ENCODE peak calls at places on chromosomes 11 and 22, in five cellular contexts. W is esophagus muscularis mucosa; R is HL-60; P is CD8-positive, alpha-beta T cell; S is spleen. X is an unnamed sample.

GRCh38 chr11:101127699-101128570 is 1.7 kb downstream of the PGR start:
- DNase-seq in P (no peak), W (no peak), R (no peak), S (peak), X (peak)

GRCh38 chr11:61966673-61967176 is 709 bp downstream of the FTH1 start:
- DNase-seq in W (no peak), S (peak), R (no peak), P (peak), X (no peak)

GRCh38 chr11:61533039-61533375 is 24.5 kb downstream of the LRRC10B start:
- DNase-seq in R (no peak), P (no peak), S (no peak), W (no peak), X (no peak)

GRCh38 chr22:21448627-21449416 is 18.4 kb upstream of the TMEM191C start:
- DNase-seq in R (no peak), P (no peak), S (no peak), W (no peak), X (no peak)

GRCh38 chr11:118928870-118929495 is 3.3 kb upstream of the BCL9L start:
- DNase-seq in R (no peak), W (no peak), S (peak), P (no peak), X (no peak)

GRCh38 chr22:46233231-46233630 is 16.9 kb downstream of the CDPF1 start:
- DNase-seq in R (no peak), S (peak), P (no peak), W (no peak), X (no peak)

GRCh38 chr11:87778341-87778740 is 396.9 kb downstream of the RAB38 start:
- DNase-seq in R (no peak), S (no peak), P (no peak), W (no peak), X (no peak)

GRCh38 chr22:39427751-39428596 is 28.4 kb downstream of the TAB1 start:
- DNase-seq in R (no peak), S (peak), W (no peak), P (no peak), X (no peak)

GRCh38 chr11:17991799-17992433 is 20.9 kb downstream of the SERGEF start:
- DNase-seq in W (no peak), R (no peak), P (peak), S (no peak), X (peak)

GRCh38 chr11:115242982-115243381 is 261.2 kb downstream of the CADM1 start:
- DNase-seq in R (no peak), W (no peak), S (no peak), P (no peak), X (no peak)

GRCh38 chr22:23512348-23512705 is 67.8 kb downstream of the IGLL1 start:
- DNase-seq in P (no peak), R (no peak), S (no peak), W (no peak), X (no peak)

GRCh38 chr22:41521166-41521565 is 23.1 kb downstream of the POLR3H start:
- DNase-seq in P (no peak), W (no peak), S (no peak), R (no peak), X (no peak)

GRCh38 chr11:3106736-3107524 is 49.7 kb upstream of the CARS1 start:
- DNase-seq in P (no peak), R (no peak), S (no peak), W (no peak), X (no peak)

GRCh38 chr11:134270250-134270714 is 5.9 kb upstream of the GLB1L3 start:
- DNase-seq in S (no peak), P (no peak), R (no peak), W (no peak), X (no peak)

GRCh38 chr11:134275188-134275533 is 1.0 kb upstream of the GLB1L3 start:
- DNase-seq in R (no peak), W (no peak), S (no peak), P (no peak), X (no peak)

GRCh38 chr11:134272381-134273316 is 3.5 kb upstream of the GLB1L3 start:
- DNase-seq in W (no peak), P (peak), S (no peak), R (no peak), X (no peak)

GRCh38 chr11:134273317-134273712 is 2.9 kb upstream of the GLB1L3 start:
- DNase-seq in R (no peak), P (no peak), W (no peak), S (no peak), X (no peak)

GRCh38 chr11:134271978-134272377 is 4.2 kb upstream of the GLB1L3 start:
- DNase-seq in W (no peak), S (no peak), P (peak), R (no peak), X (no peak)
- TF ChIP-seq CTCF in W (no peak), S (no peak), P (no peak), R (no peak), X (no peak)

GRCh38 chr11:127966821-127967220 is 620.5 kb downstream of the ETS1 start:
- DNase-seq in P (no peak), W (no peak), S (no peak), R (no peak), X (no peak)

GRCh38 chr11:127965947-127966668 is 621.2 kb downstream of the ETS1 start:
- DNase-seq in W (no peak), S (no peak), P (no peak), R (no peak), X (no peak)

GRCh38 chr11:127962416-127962815 is 624.9 kb downstream of the ETS1 start:
- DNase-seq in R (no peak), P (no peak), S (no peak), W (no peak), X (no peak)
- TF ChIP-seq CTCF in R (no peak), P (no peak), S (no peak), W (no peak), X (no peak)

GRCh38 chr11:126485986-126486635 is 130.6 kb downstream of the ST3GAL4 start:
- DNase-seq in R (no peak), P (no peak), S (peak), W (no peak), X (no peak)

GRCh38 chr11:126487711-126488110 is 132.2 kb downstream of the ST3GAL4 start:
- DNase-seq in W (no peak), S (peak), R (no peak), P (no peak), X (no peak)

GRCh38 chr11:126484266-126484665 is 128.8 kb downstream of the ST3GAL4 start:
- DNase-seq in S (no peak), P (no peak), R (no peak), W (no peak), X (no peak)

GRCh38 chr11:126483796-126484195 is 128.3 kb downstream of the ST3GAL4 start:
- DNase-seq in W (no peak), R (no peak), S (peak), P (no peak), X (no peak)

GRCh38 chr11:126485021-126485781 is 129.7 kb downstream of the ST3GAL4 start:
- DNase-seq in P (no peak), S (peak), R (no peak), W (no peak), X (peak)
- TF ChIP-seq CTCF in P (no peak), S (no peak), R (no peak), W (no peak), X (no peak)

GRCh38 chr11:31797227-31798056 is 13.7 kb downstream of the PAX6 start:
- DNase-seq in P (no peak), R (no peak), W (peak), S (no peak), X (peak)

GRCh38 chr11:31796523-31797226 is 14.4 kb downstream of the PAX6 start:
- DNase-seq in P (no peak), R (no peak), S (no peak), W (peak), X (peak)

GRCh38 chr11:31799036-31799793 is 11.9 kb downstream of the PAX6 start:
- DNase-seq in P (no peak), S (no peak), R (no peak), W (peak), X (peak)

GRCh38 chr11:31799794-31800397 is 11.2 kb downstream of the PAX6 start:
- DNase-seq in P (no peak), R (no peak), W (peak), S (no peak), X (peak)

DNA sequence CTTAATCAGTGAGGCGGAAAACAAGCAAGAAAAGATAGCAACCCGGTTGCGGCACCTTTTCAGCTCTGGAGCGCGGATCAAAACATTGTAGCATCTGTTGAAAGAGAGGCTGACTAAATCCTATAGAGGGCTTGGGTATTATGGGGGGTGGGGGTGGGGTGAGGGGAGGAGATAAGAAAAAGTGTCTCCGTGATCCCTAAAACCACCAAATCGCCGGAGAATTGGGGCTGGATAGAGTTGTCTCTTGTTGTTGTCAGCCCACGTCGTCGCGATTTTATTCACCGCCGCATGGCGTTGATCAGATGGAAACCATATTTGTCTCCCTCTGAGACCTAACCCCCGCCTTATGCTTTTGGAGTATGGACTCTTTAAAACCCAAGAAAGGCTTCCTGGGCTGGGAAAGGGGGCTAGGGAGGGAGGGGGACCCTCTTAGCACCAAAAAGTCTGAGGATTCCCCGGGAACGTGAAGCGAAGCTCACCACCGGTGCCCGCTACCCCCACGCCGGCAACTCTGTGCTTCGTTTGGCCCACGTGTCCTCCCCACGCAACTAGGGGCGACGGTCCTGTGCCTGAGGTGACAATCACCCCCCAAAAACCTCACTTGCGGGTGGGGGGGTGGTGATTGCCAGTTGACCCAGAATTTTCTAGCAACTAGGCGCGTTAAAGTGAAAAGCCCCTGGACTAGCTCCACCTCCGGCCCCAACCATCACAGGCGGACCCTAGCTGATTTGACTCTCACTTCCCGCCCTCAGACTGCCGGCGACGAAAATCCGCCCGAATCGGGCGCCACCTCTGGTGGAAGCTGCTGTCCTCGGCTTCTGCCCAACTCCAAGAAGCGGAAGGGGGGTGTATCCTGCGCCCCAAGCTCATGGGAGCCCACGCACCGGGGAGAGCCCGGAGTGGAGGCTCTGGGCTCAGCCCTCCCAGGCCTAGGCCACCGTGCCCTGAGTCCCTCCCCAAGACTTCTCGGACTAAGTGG is 12.8 kb downstream of the PAX6 start:
- DNase-seq in S (peak), W (peak), R (no peak), P (no peak), X (peak)
- TF ChIP-seq CTCF in S (no peak), W (no peak), R (no peak), P (no peak), X (peak)

GRCh38 chr22:44436656-44437492 is 61.2 kb downstream of the RTL6 start:
- DNase-seq in R (no peak), W (no peak), S (peak), P (no peak), X (no peak)

GRCh38 chr22:44439356-44440223 is 58.4 kb downstream of the RTL6 start:
- DNase-seq in R (no peak), P (no peak), S (peak), W (no peak), X (no peak)

GRCh38 chr22:44438481-44439131 is 59.4 kb downstream of the RTL6 start:
- DNase-seq in P (no peak), R (no peak), W (no peak), S (peak), X (no peak)

GRCh38 chr22:44437493-44438015 is 60.5 kb downstream of the RTL6 start:
- DNase-seq in P (no peak), R (no peak), W (no peak), S (peak), X (no peak)

DNA sequence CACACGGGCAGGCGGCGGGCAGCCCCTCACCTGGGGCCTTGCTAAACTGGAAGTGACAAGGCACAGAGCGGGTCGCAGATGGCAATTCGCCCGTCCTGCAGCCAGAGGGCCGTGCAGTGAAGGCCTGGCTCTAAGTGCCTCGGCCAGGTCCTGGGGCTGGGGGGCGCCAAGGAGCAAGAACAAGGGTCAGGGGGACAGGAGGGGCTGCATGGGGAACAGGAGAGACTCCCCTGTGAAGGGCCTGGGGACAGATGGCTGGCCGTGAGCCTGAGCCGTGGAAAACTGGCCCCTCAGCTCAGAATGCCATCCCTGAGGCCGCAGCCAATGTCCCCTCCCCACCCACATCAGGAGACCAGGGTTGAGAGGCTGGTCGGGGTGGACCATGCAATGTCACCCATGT is 60.0 kb downstream of the RTL6 start:
- DNase-seq in P (no peak), R (no peak), W (no peak), S (no peak), X (no peak)
- TF ChIP-seq CTCF in P (no peak), R (no peak), W (no peak), S (no peak), X (no peak)

GRCh38 chr11:64629796-64630562 is 39.0 kb downstream of the SLC22A12 start:
- DNase-seq in S (no peak), W (no peak), R (no peak), P (no peak), X (no peak)
- TF ChIP-seq CTCF in S (no peak), W (peak), R (no peak), P (no peak), X (no peak)

DNA sequence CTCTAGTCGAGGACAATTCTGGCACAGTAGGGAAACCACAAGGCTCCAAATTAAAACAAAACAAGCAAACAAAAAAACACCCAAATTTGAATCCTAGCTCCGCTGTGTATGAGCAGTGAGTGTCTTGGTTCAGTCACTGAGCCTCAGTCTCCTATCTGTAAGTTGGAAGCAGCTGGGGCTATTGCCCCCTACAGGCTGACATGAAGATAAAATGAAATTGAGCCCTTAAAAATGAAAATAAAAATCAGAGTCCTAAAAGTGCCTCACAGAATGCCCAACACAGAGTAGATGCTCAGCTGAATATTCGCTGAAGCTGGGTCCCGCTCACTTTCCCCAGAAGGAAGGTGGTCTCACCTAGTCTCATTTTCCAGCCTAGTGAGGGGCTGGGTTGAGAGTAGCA is 65.2 kb downstream of the PDE2A start:
- DNase-seq in S (no peak), W (no peak), R (no peak), P (no peak), X (peak)
- TF ChIP-seq CTCF in S (peak), W (no peak), R (peak), P (peak), X (peak)

GRCh38 chr11:122512688-122513087 is 142.8 kb upstream of the UBASH3B start:
- DNase-seq in S (no peak), R (no peak), W (no peak), P (no peak), X (no peak)

GRCh38 chr11:122517403-122518379 is 137.8 kb upstream of the UBASH3B start:
- DNase-seq in S (no peak), P (no peak), R (no peak), W (no peak), X (no peak)

GRCh38 chr11:122516686-122517085 is 138.8 kb upstream of the UBASH3B start:
- DNase-seq in W (no peak), S (no peak), R (no peak), P (no peak), X (no peak)
- TF ChIP-seq CTCF in W (no peak), S (no peak), R (no peak), P (no peak), X (no peak)

X was measured in GM10248.